ENCODE peak calls at places on chromosomes 7 and 10, in seven cellular contexts. One of them, this sample, is unnamed. For H3K27me3, the result is how much of the 10 kb centered on the place peaks cover.

GRCh38 chr10:4837551-4837950 is 11.5 kb downstream of the AKR1E2 start:
- DNase-seq in fibroblast of lung: no peak
- DNase-seq in tibial artery: no peak
- DNase-seq in PC-9: no peak
- DNase-seq in neural progenitor cell: no peak
- DNase-seq in IMR-90: no peak
- DNase-seq in thoracic aorta: no peak
- DNase-seq in this sample: no peak

GRCh38 chr10:73591935-73592699 is 975 bp upstream of the USP54 start:
- DNase-seq in IMR-90: no peak
- DNase-seq in PC-9: peak
- DNase-seq in tibial artery: peak
- DNase-seq in neural progenitor cell: peak
- DNase-seq in thoracic aorta: no peak
- DNase-seq in fibroblast of lung: peak
- DNase-seq in this sample: no peak

GRCh38 chr7:143214789-143215679 is 6.8 kb upstream of the TAS2R40 start:
- DNase-seq in thoracic aorta: no peak
- DNase-seq in IMR-90: peak
- DNase-seq in PC-9: peak
- DNase-seq in tibial artery: no peak
- DNase-seq in neural progenitor cell: peak
- DNase-seq in fibroblast of lung: peak
- DNase-seq in this sample: peak

GRCh38 chr10:117411440-117412428 is 36.5 kb upstream of the PDZD8 start:
- DNase-seq in thoracic aorta: no peak
- DNase-seq in tibial artery: no peak
- DNase-seq in neural progenitor cell: no peak
- DNase-seq in fibroblast of lung: no peak
- DNase-seq in PC-9: no peak
- DNase-seq in IMR-90: no peak
- DNase-seq in this sample: no peak

GRCh38 chr10:29160110-29160669 is 128.7 kb upstream of the LYZL1 start:
- DNase-seq in thoracic aorta: no peak
- DNase-seq in IMR-90: peak
- DNase-seq in tibial artery: no peak
- DNase-seq in fibroblast of lung: peak
- DNase-seq in PC-9: peak
- DNase-seq in neural progenitor cell: no peak
- DNase-seq in this sample: peak

GRCh38 chr10:124663766-124664360 is 80.3 kb downstream of the FAM53B start:
- DNase-seq in fibroblast of lung: no peak
- DNase-seq in IMR-90: no peak
- DNase-seq in neural progenitor cell: no peak
- DNase-seq in tibial artery: no peak
- DNase-seq in thoracic aorta: no peak
- DNase-seq in PC-9: no peak
- DNase-seq in this sample: no peak

GRCh38 chr10:90592903-90593302 is 264.9 kb downstream of the HTR7 start:
- DNase-seq in tibial artery: peak
- DNase-seq in IMR-90: peak
- DNase-seq in thoracic aorta: peak
- DNase-seq in PC-9: peak
- DNase-seq in fibroblast of lung: peak
- DNase-seq in neural progenitor cell: peak
- DNase-seq in this sample: no peak

GRCh38 chr10:80289451-80290287 is at the start of gene MAT1A:
- DNase-seq in IMR-90: peak
- DNase-seq in PC-9: no peak
- DNase-seq in thoracic aorta: no peak
- DNase-seq in tibial artery: no peak
- DNase-seq in neural progenitor cell: no peak
- DNase-seq in fibroblast of lung: peak
- DNase-seq in this sample: peak

GRCh38 chr10:45179716-45180115 is 135.7 kb downstream of the OR13A1 start:
- DNase-seq in tibial artery: peak
- DNase-seq in thoracic aorta: no peak
- DNase-seq in fibroblast of lung: peak
- DNase-seq in PC-9: no peak
- DNase-seq in neural progenitor cell: no peak
- DNase-seq in IMR-90: peak
- DNase-seq in this sample: no peak

GRCh38 chr10:119335671-119336353 is 128.4 kb downstream of the GRK5 start:
- DNase-seq in IMR-90: peak
- DNase-seq in fibroblast of lung: peak
- DNase-seq in tibial artery: no peak
- DNase-seq in neural progenitor cell: no peak
- DNase-seq in thoracic aorta: no peak
- DNase-seq in PC-9: no peak
- DNase-seq in this sample: no peak

GRCh38 chr7:13293264-13294002 is 606.0 kb downstream of the ARL4A start:
- DNase-seq in IMR-90: no peak
- DNase-seq in thoracic aorta: no peak
- DNase-seq in PC-9: no peak
- DNase-seq in neural progenitor cell: no peak
- DNase-seq in tibial artery: no peak
- DNase-seq in fibroblast of lung: no peak
- DNase-seq in this sample: no peak

GRCh38 chr7:6556196-6556595 is 4.9 kb upstream of the GRID2IP start:
- DNase-seq in tibial artery: no peak
- DNase-seq in PC-9: peak
- DNase-seq in thoracic aorta: no peak
- DNase-seq in fibroblast of lung: no peak
- DNase-seq in neural progenitor cell: no peak
- DNase-seq in IMR-90: no peak
- DNase-seq in this sample: no peak

GRCh38 chr10:125442856-125443540 is 240.0 kb downstream of the TEX36 start:
- DNase-seq in PC-9: no peak
- DNase-seq in fibroblast of lung: peak
- DNase-seq in IMR-90: peak
- DNase-seq in neural progenitor cell: no peak
- DNase-seq in thoracic aorta: no peak
- DNase-seq in tibial artery: no peak
- DNase-seq in this sample: no peak

GRCh38 chr10:38038107-38038931 is 27.8 kb downstream of the ZNF33A start:
- DNase-seq in fibroblast of lung: peak
- DNase-seq in IMR-90: peak
- DNase-seq in PC-9: no peak
- DNase-seq in neural progenitor cell: no peak
- DNase-seq in thoracic aorta: no peak
- DNase-seq in tibial artery: no peak
- DNase-seq in this sample: no peak

GRCh38 chr10:84933402-84933801 is 605.0 kb downstream of the CCSER2 start:
- DNase-seq in PC-9: no peak
- DNase-seq in thoracic aorta: no peak
- DNase-seq in neural progenitor cell: no peak
- DNase-seq in fibroblast of lung: no peak
- DNase-seq in IMR-90: no peak
- DNase-seq in tibial artery: no peak
- DNase-seq in this sample: no peak

DNA sequence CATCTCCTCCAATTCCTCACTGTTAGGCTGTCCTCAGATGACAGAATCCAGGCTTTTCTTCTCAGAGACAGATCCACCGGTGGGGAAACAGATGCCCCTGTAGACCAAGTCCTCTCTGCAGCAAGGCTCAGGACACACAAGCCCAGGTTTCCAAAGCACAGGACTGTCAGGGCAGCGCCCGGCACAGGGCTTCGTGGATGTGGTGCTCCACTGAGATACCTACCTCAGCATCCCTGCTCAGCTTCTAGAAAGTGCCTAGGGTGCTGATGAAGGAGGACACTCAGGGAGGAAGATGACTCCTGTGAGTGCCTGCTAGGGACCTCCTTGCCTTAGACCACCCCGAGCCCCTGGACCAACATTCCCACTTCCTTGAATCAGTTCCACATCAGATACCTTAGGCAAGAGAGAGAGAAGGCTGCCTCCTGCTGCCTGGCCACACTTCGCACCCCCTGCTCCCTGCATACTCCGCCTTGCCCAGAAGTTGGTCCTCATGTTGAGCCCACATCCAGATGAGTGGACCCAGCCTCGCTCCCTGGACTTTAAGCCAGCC is 8.9 kb upstream of the RBP3 start:
- DNase-seq in IMR-90: no peak
- DNase-seq in neural progenitor cell: no peak
- DNase-seq in PC-9: no peak
- DNase-seq in fibroblast of lung: no peak
- DNase-seq in thoracic aorta: no peak
- DNase-seq in tibial artery: peak
- DNase-seq in this sample: no peak
- H3K27me3 ChIP-seq in IMR-90: under half
- H3K27me3 ChIP-seq in neural progenitor cell: under half
- H3K27me3 ChIP-seq in PC-9: under half
- H3K27me3 ChIP-seq in fibroblast of lung: under half
- H3K27me3 ChIP-seq in thoracic aorta: under half
- H3K27me3 ChIP-seq in tibial artery: under half
- H3K27me3 ChIP-seq in this sample: under half

GRCh38 chr10:15860692-15861201 is 440 bp upstream of the MINDY3 start:
- DNase-seq in neural progenitor cell: no peak
- DNase-seq in tibial artery: no peak
- DNase-seq in IMR-90: no peak
- DNase-seq in thoracic aorta: no peak
- DNase-seq in PC-9: no peak
- DNase-seq in fibroblast of lung: no peak
- DNase-seq in this sample: no peak

GRCh38 chr10:15857001-15857608 is 3.2 kb downstream of the MINDY3 start:
- DNase-seq in thoracic aorta: no peak
- DNase-seq in tibial artery: no peak
- DNase-seq in IMR-90: no peak
- DNase-seq in neural progenitor cell: no peak
- DNase-seq in fibroblast of lung: no peak
- DNase-seq in PC-9: no peak
- DNase-seq in this sample: no peak

GRCh38 chr10:15858895-15859294 is 1.4 kb downstream of the MINDY3 start:
- DNase-seq in neural progenitor cell: no peak
- DNase-seq in tibial artery: no peak
- DNase-seq in PC-9: no peak
- DNase-seq in IMR-90: no peak
- DNase-seq in fibroblast of lung: no peak
- DNase-seq in thoracic aorta: no peak
- DNase-seq in this sample: no peak

GRCh38 chr10:15859865-15860691 is at the start of gene MINDY3:
- DNase-seq in IMR-90: peak
- DNase-seq in PC-9: peak
- DNase-seq in fibroblast of lung: peak
- DNase-seq in thoracic aorta: peak
- DNase-seq in tibial artery: peak
- DNase-seq in neural progenitor cell: peak
- DNase-seq in this sample: peak

GRCh38 chr10:15859531-15859864 is 809 bp downstream of the MINDY3 start:
- DNase-seq in IMR-90: no peak
- DNase-seq in neural progenitor cell: no peak
- DNase-seq in tibial artery: no peak
- DNase-seq in thoracic aorta: no peak
- DNase-seq in fibroblast of lung: no peak
- DNase-seq in PC-9: no peak
- DNase-seq in this sample: no peak
- TF ChIP-seq CTCF in IMR-90: no peak
- TF ChIP-seq CTCF in neural progenitor cell: no peak
- TF ChIP-seq CTCF in tibial artery: no peak
- TF ChIP-seq CTCF in thoracic aorta: no peak
- TF ChIP-seq CTCF in fibroblast of lung: no peak
- TF ChIP-seq CTCF in PC-9: no peak
- TF ChIP-seq CTCF in this sample: no peak

GRCh38 chr10:123134058-123134914 is 1.5 kb upstream of the HMX3 start:
- DNase-seq in neural progenitor cell: peak
- DNase-seq in thoracic aorta: no peak
- DNase-seq in tibial artery: no peak
- DNase-seq in PC-9: no peak
- DNase-seq in fibroblast of lung: no peak
- DNase-seq in IMR-90: no peak
- DNase-seq in this sample: no peak

GRCh38 chr10:123134915-123135414 is 805 bp upstream of the HMX3 start:
- DNase-seq in thoracic aorta: no peak
- DNase-seq in PC-9: no peak
- DNase-seq in neural progenitor cell: peak
- DNase-seq in tibial artery: no peak
- DNase-seq in IMR-90: no peak
- DNase-seq in fibroblast of lung: no peak
- DNase-seq in this sample: no peak

GRCh38 chr10:123135415-123136141 is at the start of gene HMX3:
- DNase-seq in fibroblast of lung: peak
- DNase-seq in IMR-90: peak
- DNase-seq in tibial artery: no peak
- DNase-seq in thoracic aorta: no peak
- DNase-seq in PC-9: no peak
- DNase-seq in neural progenitor cell: peak
- DNase-seq in this sample: no peak

GRCh38 chr10:123133511-123133910 is 2.3 kb upstream of the HMX3 start:
- DNase-seq in thoracic aorta: no peak
- DNase-seq in IMR-90: no peak
- DNase-seq in tibial artery: no peak
- DNase-seq in fibroblast of lung: no peak
- DNase-seq in PC-9: no peak
- DNase-seq in neural progenitor cell: no peak
- DNase-seq in this sample: no peak

GRCh38 chr10:123132576-123133477 is 2.9 kb upstream of the HMX3 start:
- DNase-seq in neural progenitor cell: peak
- DNase-seq in IMR-90: peak
- DNase-seq in fibroblast of lung: peak
- DNase-seq in tibial artery: peak
- DNase-seq in thoracic aorta: peak
- DNase-seq in PC-9: peak
- DNase-seq in this sample: peak
- H3K27me3 ChIP-seq in neural progenitor cell: half or more
- H3K27me3 ChIP-seq in IMR-90: half or more
- H3K27me3 ChIP-seq in fibroblast of lung: half or more
- H3K27me3 ChIP-seq in tibial artery: half or more
- H3K27me3 ChIP-seq in thoracic aorta: under half
- H3K27me3 ChIP-seq in PC-9: under half
- H3K27me3 ChIP-seq in this sample: half or more

DNA sequence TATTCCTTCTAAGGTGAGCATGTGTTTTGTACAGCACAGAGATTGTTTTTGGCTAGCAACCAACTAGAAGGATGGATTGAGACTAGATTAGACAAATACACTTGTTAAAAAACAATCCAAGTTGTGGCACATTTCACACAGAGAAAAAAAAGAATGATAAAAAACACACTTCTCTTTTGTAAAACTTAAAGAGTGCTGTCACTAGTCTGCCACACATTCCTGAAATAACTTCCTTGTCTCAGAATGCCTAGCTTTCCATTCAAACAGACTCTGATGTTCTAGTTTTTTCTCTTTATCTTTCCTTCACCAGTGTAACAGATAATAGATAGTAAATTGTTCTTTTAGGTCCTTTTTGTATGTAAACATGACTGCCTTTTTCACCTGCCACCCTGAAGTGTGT is 11.4 kb downstream of the DLD start:
- DNase-seq in fibroblast of lung: no peak
- DNase-seq in neural progenitor cell: peak
- DNase-seq in tibial artery: no peak
- DNase-seq in IMR-90: no peak
- DNase-seq in thoracic aorta: no peak
- DNase-seq in PC-9: no peak
- DNase-seq in this sample: no peak
- TF ChIP-seq CTCF in fibroblast of lung: no peak
- TF ChIP-seq CTCF in neural progenitor cell: no peak
- TF ChIP-seq CTCF in tibial artery: no peak
- TF ChIP-seq CTCF in IMR-90: no peak
- TF ChIP-seq CTCF in thoracic aorta: no peak
- TF ChIP-seq CTCF in PC-9: no peak
- TF ChIP-seq CTCF in this sample: no peak

This sample was measured in foreskin keratinocyte.